ENCODE peak calls at places on chromosomes 6 and 20, in five cellular contexts. K is AG04450, W is epithelial cell of esophagus, G is AG10803, X is AG09319. L is an unnamed sample.

GRCh38 chr6:30727920-30728605 is 7.9 kb downstream of the TUBB start:
- DNase-seq in K (no peak), W (no peak), G (peak; percentile 68), X (no peak), L (no peak)

GRCh38 chr6:28311139-28311823 is 24.7 kb downstream of the ZSCAN31 start:
- DNase-seq in K (no peak), W (peak; percentile 64), G (no peak), X (no peak), L (no peak)

GRCh38 chr6:48844696-48845095 is 618.4 kb downstream of the MMUT start:
- DNase-seq in K (no peak), W (peak; percentile 2), G (no peak), X (no peak), L (no peak)

GRCh38 chr6:45911691-45912090 is 104.0 kb downstream of the CLIC5 start:
- DNase-seq in K (no peak), W (no peak), G (no peak), X (no peak), L (no peak)

GRCh38 chr20:10113746-10114145 is 79.0 kb downstream of the ANKEF1 start:
- DNase-seq in K (no peak), W (peak; percentile 61), G (no peak), X (no peak), L (peak; percentile 48)

GRCh38 chr20:44961868-44962267 is 1.7 kb upstream of the TOMM34 start:
- DNase-seq in K (no peak), W (peak; percentile 59), G (peak; percentile 31), X (no peak), L (peak; percentile 49)

GRCh38 chr20:25139061-25139705 is 56.3 kb upstream of the ENTPD6 start:
- DNase-seq in K (no peak), W (peak; percentile 11), G (no peak), X (no peak), L (no peak)

GRCh38 chr20:36893801-36894200 is 17.9 kb downstream of the TLDC2 start:
- DNase-seq in K (no peak), W (no peak), G (no peak), X (no peak), L (no peak)

GRCh38 chr6:296151-297122 is 4.2 kb downstream of the DUSP22 start:
- DNase-seq in K (no peak), W (no peak), G (no peak), X (no peak), L (no peak)
- TF ChIP-seq CTCF in K (no peak), W (no peak), G (peak; percentile 3), X (no peak), L (no peak)

GRCh38 chr6:156406099-156406498 is 371.1 kb upstream of the ARID1B start:
- DNase-seq in K (no peak), W (no peak), G (no peak), X (no peak), L (no peak)

GRCh38 chr6:156407334-156407733 is 369.8 kb upstream of the ARID1B start:
- DNase-seq in K (no peak), W (no peak), G (no peak), X (no peak), L (no peak)

GRCh38 chr6:156406688-156407087 is 370.5 kb upstream of the ARID1B start:
- DNase-seq in K (no peak), W (no peak), G (no peak), X (no peak), L (no peak)

GRCh38 chr6:156413156-156413555 is 364.0 kb upstream of the ARID1B start:
- DNase-seq in K (no peak), W (peak; percentile 28), G (no peak), X (no peak), L (peak; percentile 42)

DNA sequence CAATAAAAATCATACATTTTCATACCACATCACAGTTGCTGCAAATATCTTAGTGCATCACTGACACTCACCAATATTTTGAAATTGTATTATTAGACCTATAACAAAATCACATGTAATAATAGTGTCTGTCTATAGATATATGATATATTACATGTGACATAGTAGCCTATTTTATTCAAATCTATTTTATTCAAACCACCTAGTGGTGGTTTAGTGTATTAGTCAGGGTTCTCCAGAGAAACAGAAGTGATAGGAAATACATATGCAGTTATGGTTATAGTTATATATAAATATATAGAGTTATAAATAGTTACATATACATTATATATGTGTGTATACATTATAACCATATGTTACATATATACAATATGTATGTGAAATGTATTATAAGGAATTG is 366.5 kb upstream of the ARID1B start:
- DNase-seq in K (no peak), W (no peak), G (no peak), X (no peak), L (no peak)
- TF ChIP-seq CTCF in K (peak; percentile 37), W (peak; percentile 8), G (no peak), X (no peak), L (no peak)

DNA sequence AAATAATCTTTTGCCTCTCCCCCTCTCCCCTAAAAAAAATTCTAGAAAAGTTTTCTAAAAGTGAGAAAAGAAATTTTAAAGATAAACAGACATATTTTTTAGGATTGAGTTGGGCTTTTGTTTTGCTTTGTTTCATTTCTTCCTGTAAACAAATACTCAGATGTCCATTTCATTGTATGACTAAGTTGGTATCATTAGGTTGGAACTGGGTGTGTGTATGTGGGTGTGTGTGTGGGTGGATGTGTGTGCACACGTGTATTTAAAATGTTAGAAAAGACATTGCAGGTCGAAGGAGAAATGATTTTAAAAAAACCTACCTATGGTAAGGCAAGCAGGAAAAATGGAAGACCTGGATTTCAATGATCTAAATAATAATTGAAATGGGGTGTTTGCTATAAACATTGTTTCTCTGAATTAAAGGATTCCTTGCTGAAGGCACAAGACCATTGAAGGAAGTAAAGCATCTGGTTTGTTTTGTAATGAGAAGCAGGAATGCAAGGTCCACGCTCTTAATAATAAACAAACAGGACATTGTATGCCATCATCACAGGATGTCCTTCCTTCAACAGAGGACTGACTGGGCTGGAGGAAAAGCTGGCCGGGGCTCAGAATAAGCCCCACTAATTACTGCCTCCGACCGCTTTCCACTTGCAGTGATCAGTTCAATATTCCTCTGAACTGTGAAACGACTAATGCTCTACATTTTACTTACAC is 1.0 kb upstream of the PRDM1 start:
- DNase-seq in K (no peak), W (peak; percentile 79), G (peak; percentile 74), X (no peak), L (no peak)
- TF ChIP-seq CTCF in K (no peak), W (no peak), G (no peak), X (no peak), L (no peak)

DNA sequence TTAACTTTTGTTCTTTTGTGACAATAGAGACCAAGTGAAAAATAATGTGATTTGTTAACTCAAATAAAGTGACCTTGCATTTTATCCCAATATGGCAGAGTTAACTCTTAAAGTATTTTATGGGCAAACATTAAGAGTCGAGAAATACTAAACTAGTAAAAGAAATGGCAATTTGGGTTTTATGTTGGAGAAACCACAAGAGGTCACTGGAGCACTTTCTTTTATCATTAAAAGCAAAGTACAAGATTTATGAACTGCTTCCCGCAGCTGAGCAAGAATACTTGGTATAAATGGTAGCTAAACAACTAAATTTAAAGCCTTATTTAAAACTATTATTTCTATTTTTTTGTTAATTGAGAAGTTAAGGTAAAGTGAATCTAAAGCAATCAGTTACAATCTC is 33.5 kb upstream of the MCM9 start:
- DNase-seq in K (no peak), W (peak; percentile 32), G (peak; percentile 8), X (no peak), L (no peak)
- TF ChIP-seq CTCF in K (peak; percentile 15), W (peak; percentile 21), G (peak; percentile 35), X (peak; percentile 30), L (no peak)

GRCh38 chr6:43097098-43097489 is 21.0 kb downstream of the PTK7 start:
- DNase-seq in K (no peak), W (no peak), G (no peak), X (no peak), L (no peak)
- TF ChIP-seq CTCF in K (peak; percentile 12), W (no peak), G (peak; percentile 20), X (no peak), L (no peak)

L was measured in astrocyte.